ENCODE peak calls at places on chromosomes 3 and 15, in seven cellular contexts. One of them, this sample, is unnamed.

GRCh38 chr3:117052356-117052755 is 342.8 kb downstream of the TUSC7 start:
- DNase-seq in tibial nerve: peak; percentile 14
- DNase-seq in IMR-90: peak; percentile 77
- DNase-seq in Peyer's patch: no peak
- DNase-seq in uterus: no peak
- DNase-seq in HCT116: no peak
- DNase-seq in K562: no peak
- DNase-seq in this sample: no peak

GRCh38 chr3:30671527-30672286 is 65.3 kb downstream of the TGFBR2 start:
- DNase-seq in uterus: no peak
- DNase-seq in HCT116: no peak
- DNase-seq in Peyer's patch: no peak
- DNase-seq in IMR-90: no peak
- DNase-seq in K562: no peak
- DNase-seq in tibial nerve: no peak
- DNase-seq in this sample: no peak

GRCh38 chr3:157335677-157336076 is 101.0 kb upstream of the PTX3 start:
- DNase-seq in HCT116: no peak
- DNase-seq in tibial nerve: no peak
- DNase-seq in uterus: no peak
- DNase-seq in IMR-90: peak; percentile 82
- DNase-seq in K562: no peak
- DNase-seq in Peyer's patch: no peak
- DNase-seq in this sample: no peak

GRCh38 chr3:56938545-56938944 is 121.9 kb upstream of the SPATA12 start:
- DNase-seq in uterus: no peak
- DNase-seq in tibial nerve: no peak
- DNase-seq in K562: no peak
- DNase-seq in Peyer's patch: no peak
- DNase-seq in HCT116: no peak
- DNase-seq in IMR-90: no peak
- DNase-seq in this sample: no peak

GRCh38 chr15:31275331-31276262 is 51.0 kb upstream of the KLF13 start:
- DNase-seq in tibial nerve: no peak
- DNase-seq in IMR-90: no peak
- DNase-seq in uterus: peak; percentile 13
- DNase-seq in K562: no peak
- DNase-seq in HCT116: no peak
- DNase-seq in Peyer's patch: peak; percentile 40
- DNase-seq in this sample: peak; percentile 75

GRCh38 chr3:69838696-69839515 is 99.6 kb downstream of the MITF start:
- DNase-seq in Peyer's patch: no peak
- DNase-seq in HCT116: no peak
- DNase-seq in uterus: no peak
- DNase-seq in tibial nerve: no peak
- DNase-seq in IMR-90: no peak
- DNase-seq in K562: no peak
- DNase-seq in this sample: no peak

GRCh38 chr15:63287109-63287508 is 9.7 kb downstream of the APH1B start:
- DNase-seq in HCT116: no peak
- DNase-seq in K562: no peak
- DNase-seq in IMR-90: peak; percentile 48
- DNase-seq in tibial nerve: no peak
- DNase-seq in uterus: no peak
- DNase-seq in Peyer's patch: no peak
- DNase-seq in this sample: no peak

GRCh38 chr3:101725192-101725889 is 927 bp downstream of the CEP97 start:
- DNase-seq in Peyer's patch: peak; percentile 77
- DNase-seq in HCT116: no peak
- DNase-seq in IMR-90: peak; percentile 5
- DNase-seq in uterus: peak; percentile 20
- DNase-seq in tibial nerve: peak; percentile 24
- DNase-seq in K562: peak; percentile 11
- DNase-seq in this sample: no peak

GRCh38 chr3:192772495-192772894 is 45.2 kb upstream of the FGF12 start:
- DNase-seq in uterus: no peak
- DNase-seq in Peyer's patch: no peak
- DNase-seq in HCT116: peak; percentile 12
- DNase-seq in K562: no peak
- DNase-seq in tibial nerve: no peak
- DNase-seq in IMR-90: peak; percentile 18
- DNase-seq in this sample: no peak

GRCh38 chr3:32454731-32455608 is 47.7 kb downstream of the CMTM6 start:
- DNase-seq in uterus: no peak
- DNase-seq in HCT116: no peak
- DNase-seq in tibial nerve: no peak
- DNase-seq in IMR-90: peak; percentile 16
- DNase-seq in Peyer's patch: no peak
- DNase-seq in K562: no peak
- DNase-seq in this sample: peak; percentile 75

GRCh38 chr15:77036537-77037474 is 34.1 kb downstream of the TSPAN3 start:
- DNase-seq in HCT116: no peak
- DNase-seq in Peyer's patch: no peak
- DNase-seq in uterus: peak; percentile 16
- DNase-seq in K562: no peak
- DNase-seq in IMR-90: no peak
- DNase-seq in tibial nerve: no peak
- DNase-seq in this sample: no peak
- TF ChIP-seq POLR2A in HCT116: no peak
- TF ChIP-seq POLR2A in Peyer's patch: no peak
- TF ChIP-seq POLR2A in uterus: no peak
- TF ChIP-seq POLR2A in K562: no peak
- TF ChIP-seq POLR2A in IMR-90: no peak
- TF ChIP-seq POLR2A in tibial nerve: no peak
- TF ChIP-seq POLR2A in this sample: no peak

GRCh38 chr3:137763594-137763938 is 549 bp upstream of the SOX14 start:
- DNase-seq in uterus: no peak
- DNase-seq in HCT116: no peak
- DNase-seq in K562: no peak
- DNase-seq in IMR-90: no peak
- DNase-seq in Peyer's patch: no peak
- DNase-seq in tibial nerve: no peak
- DNase-seq in this sample: no peak
- H3K27me3 ChIP-seq in uterus: no peaks in the 10 kb centered on the region
- H3K27me3 ChIP-seq in HCT116: peaks cover 20% of the 10 kb centered on the region
- H3K27me3 ChIP-seq in K562: peaks cover 8% of the 10 kb centered on the region
- H3K27me3 ChIP-seq in IMR-90: peaks cover 72% of the 10 kb centered on the region
- H3K27me3 ChIP-seq in Peyer's patch: peaks cover 44% of the 10 kb centered on the region
- H3K27me3 ChIP-seq in tibial nerve: peaks cover 90% of the 10 kb centered on the region
- H3K27me3 ChIP-seq in this sample: peaks cover 97% of the 10 kb centered on the region

GRCh38 chr15:74253276-74253921 is 17.3 kb downstream of the CCDC33 start:
- DNase-seq in IMR-90: peak; percentile 5
- DNase-seq in tibial nerve: no peak
- DNase-seq in Peyer's patch: no peak
- DNase-seq in K562: no peak
- DNase-seq in uterus: no peak
- DNase-seq in HCT116: no peak
- DNase-seq in this sample: no peak
- TF ChIP-seq POLR2A in IMR-90: no peak
- TF ChIP-seq POLR2A in tibial nerve: no peak
- TF ChIP-seq POLR2A in Peyer's patch: no peak
- TF ChIP-seq POLR2A in K562: no peak
- TF ChIP-seq POLR2A in uterus: no peak
- TF ChIP-seq POLR2A in HCT116: no peak
- TF ChIP-seq POLR2A in this sample: no peak

GRCh38 chr3:10716964-10717363 is 99.1 kb upstream of the SLC6A11 start:
- DNase-seq in Peyer's patch: no peak
- DNase-seq in IMR-90: no peak
- DNase-seq in K562: no peak
- DNase-seq in HCT116: no peak
- DNase-seq in tibial nerve: no peak
- DNase-seq in uterus: no peak
- DNase-seq in this sample: no peak

GRCh38 chr3:10721101-10721500 is 94.9 kb upstream of the SLC6A11 start:
- DNase-seq in IMR-90: no peak
- DNase-seq in tibial nerve: no peak
- DNase-seq in uterus: no peak
- DNase-seq in HCT116: no peak
- DNase-seq in Peyer's patch: no peak
- DNase-seq in K562: no peak
- DNase-seq in this sample: no peak

GRCh38 chr3:10715886-10716285 is 100.1 kb upstream of the SLC6A11 start:
- DNase-seq in K562: no peak
- DNase-seq in Peyer's patch: no peak
- DNase-seq in HCT116: no peak
- DNase-seq in IMR-90: no peak
- DNase-seq in uterus: no peak
- DNase-seq in tibial nerve: no peak
- DNase-seq in this sample: no peak

GRCh38 chr3:10713656-10714055 is 102.4 kb upstream of the SLC6A11 start:
- DNase-seq in HCT116: no peak
- DNase-seq in K562: no peak
- DNase-seq in tibial nerve: no peak
- DNase-seq in IMR-90: no peak
- DNase-seq in Peyer's patch: no peak
- DNase-seq in uterus: no peak
- DNase-seq in this sample: no peak

GRCh38 chr3:10717756-10718155 is 98.3 kb upstream of the SLC6A11 start:
- DNase-seq in uterus: no peak
- DNase-seq in IMR-90: no peak
- DNase-seq in Peyer's patch: no peak
- DNase-seq in K562: no peak
- DNase-seq in HCT116: no peak
- DNase-seq in tibial nerve: no peak
- DNase-seq in this sample: no peak
- H3K27me3 ChIP-seq in uterus: no peaks in the 10 kb centered on the region
- H3K27me3 ChIP-seq in IMR-90: no peaks in the 10 kb centered on the region
- H3K27me3 ChIP-seq in Peyer's patch: no peaks in the 10 kb centered on the region
- H3K27me3 ChIP-seq in K562: peaks cover 4% of the 10 kb centered on the region
- H3K27me3 ChIP-seq in HCT116: peaks cover 32% of the 10 kb centered on the region
- H3K27me3 ChIP-seq in tibial nerve: no peaks in the 10 kb centered on the region
- H3K27me3 ChIP-seq in this sample: no peaks in the 10 kb centered on the region

GRCh38 chr3:99881121-99881524 is 63.5 kb downstream of the CMSS1 start:
- DNase-seq in IMR-90: no peak
- DNase-seq in HCT116: no peak
- DNase-seq in tibial nerve: no peak
- DNase-seq in K562: no peak
- DNase-seq in uterus: no peak
- DNase-seq in Peyer's patch: no peak
- DNase-seq in this sample: no peak

GRCh38 chr3:99883693-99884092 is 66.0 kb downstream of the CMSS1 start:
- DNase-seq in uterus: no peak
- DNase-seq in tibial nerve: no peak
- DNase-seq in HCT116: no peak
- DNase-seq in K562: no peak
- DNase-seq in Peyer's patch: no peak
- DNase-seq in IMR-90: no peak
- DNase-seq in this sample: no peak

GRCh38 chr3:99884484-99884883 is 66.8 kb downstream of the CMSS1 start:
- DNase-seq in HCT116: no peak
- DNase-seq in Peyer's patch: no peak
- DNase-seq in uterus: no peak
- DNase-seq in K562: no peak
- DNase-seq in IMR-90: no peak
- DNase-seq in tibial nerve: no peak
- DNase-seq in this sample: no peak

GRCh38 chr3:99883138-99883461 is 65.4 kb downstream of the CMSS1 start:
- DNase-seq in HCT116: no peak
- DNase-seq in IMR-90: no peak
- DNase-seq in uterus: no peak
- DNase-seq in Peyer's patch: no peak
- DNase-seq in K562: no peak
- DNase-seq in tibial nerve: no peak
- DNase-seq in this sample: no peak

GRCh38 chr3:99882436-99883137 is 64.9 kb downstream of the CMSS1 start:
- DNase-seq in uterus: no peak
- DNase-seq in Peyer's patch: no peak
- DNase-seq in HCT116: no peak
- DNase-seq in IMR-90: no peak
- DNase-seq in tibial nerve: no peak
- DNase-seq in K562: no peak
- DNase-seq in this sample: no peak
- TF ChIP-seq POLR2A in uterus: no peak
- TF ChIP-seq POLR2A in Peyer's patch: no peak
- TF ChIP-seq POLR2A in HCT116: no peak
- TF ChIP-seq POLR2A in IMR-90: no peak
- TF ChIP-seq POLR2A in tibial nerve: no peak
- TF ChIP-seq POLR2A in K562: no peak
- TF ChIP-seq POLR2A in this sample: no peak

DNA sequence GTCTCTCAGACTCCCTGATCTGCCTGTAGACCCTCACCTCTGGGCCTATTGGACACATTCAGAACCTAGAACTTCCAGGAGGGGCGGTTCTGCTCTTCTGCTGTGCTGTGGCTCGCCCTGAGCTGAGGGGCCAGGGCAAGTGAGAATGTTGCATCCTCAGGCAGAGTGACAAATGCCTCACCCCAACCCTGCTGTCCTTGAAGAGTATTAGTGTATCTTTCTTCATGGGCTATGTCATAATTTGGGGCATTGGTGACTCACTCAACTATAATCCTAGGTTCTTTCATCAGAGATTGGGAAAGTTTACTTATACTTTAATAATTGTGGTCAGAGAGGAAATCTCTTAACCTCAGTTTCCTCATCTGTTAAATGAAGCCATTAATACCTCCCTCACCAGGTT is 143.7 kb downstream of the SV2B start:
- DNase-seq in IMR-90: no peak
- DNase-seq in K562: no peak
- DNase-seq in uterus: no peak
- DNase-seq in Peyer's patch: no peak
- DNase-seq in HCT116: no peak
- DNase-seq in tibial nerve: no peak
- DNase-seq in this sample: no peak
- H3K27me3 ChIP-seq in IMR-90: no peaks in the 10 kb centered on the region
- H3K27me3 ChIP-seq in K562: peaks cover 4% of the 10 kb centered on the region
- H3K27me3 ChIP-seq in uterus: no peaks in the 10 kb centered on the region
- H3K27me3 ChIP-seq in Peyer's patch: no peaks in the 10 kb centered on the region
- H3K27me3 ChIP-seq in HCT116: peaks cover 70% of the 10 kb centered on the region
- H3K27me3 ChIP-seq in tibial nerve: no peaks in the 10 kb centered on the region
- H3K27me3 ChIP-seq in this sample: no peaks in the 10 kb centered on the region

This sample was measured in esophagus muscularis mucosa.